ENCODE peak calls at places on chromosomes 7 and 10, in eight cellular contexts. O, L, J, E, Y, D, P and V are unnamed samples.

GRCh38 chr7:154984601-154985188 is 18.2 kb downstream of the PAXIP1 start:
- DNase-seq in D (no peak), P (no peak), O (no peak), J (peak; percentile 67), E (no peak), Y (no peak), L (no peak), V (no peak)

GRCh38 chr10:43785252-43785651 is 136.6 kb upstream of the ZNF32 start:
- DNase-seq in J (no peak), P (no peak), O (no peak), E (no peak), D (no peak), Y (no peak), L (no peak), V (no peak)

GRCh38 chr7:4216016-4216415 is 466.1 kb upstream of the FOXK1 start:
- DNase-seq in Y (no peak), L (no peak), D (no peak), J (no peak), P (peak; percentile 64), O (no peak), E (no peak), V (no peak)

GRCh38 chr10:27104919-27105318 is 4.6 kb upstream of the ANKRD26 start:
- DNase-seq in L (no peak), P (no peak), D (no peak), J (no peak), E (no peak), O (no peak), Y (no peak), V (no peak)

GRCh38 chr10:133525444-133525843 is 1.7 kb upstream of the CYP2E1 start:
- DNase-seq in L (no peak), P (peak; percentile 28), E (no peak), Y (no peak), O (no peak), D (no peak), J (no peak), V (no peak)

GRCh38 chr10:131310904-131311660 is 439 bp downstream of the TCERG1L start:
- DNase-seq in J (no peak), O (no peak), L (no peak), Y (peak; percentile 61), P (peak; percentile 79), E (no peak), D (no peak), V (no peak)

GRCh38 chr7:142362349-142362748 is 104.5 kb upstream of the PRSS58 start:
- DNase-seq in P (no peak), L (no peak), Y (no peak), J (no peak), O (no peak), D (no peak), E (no peak), V (no peak)

GRCh38 chr7:16114071-16114470 is 307.3 kb downstream of the CRPPA start:
- DNase-seq in P (no peak), O (no peak), E (no peak), J (no peak), L (no peak), Y (no peak), D (no peak), V (no peak)

GRCh38 chr10:115875172-115875571 is 397.8 kb downstream of the GFRA1 start:
- DNase-seq in P (no peak), E (no peak), D (no peak), L (no peak), J (no peak), O (no peak), Y (no peak), V (no peak)

GRCh38 chr10:44932338-44933116 is 21.4 kb downstream of the TMEM72 start:
- DNase-seq in L (peak; percentile 93), O (peak; percentile 93), D (peak; percentile 53), J (peak; percentile 79), P (peak; percentile 91), Y (peak; percentile 99), E (peak; percentile 93), V (peak; percentile 96)

GRCh38 chr10:69439813-69440506 is 11.3 kb upstream of the TSPAN15 start:
- DNase-seq in D (no peak), L (peak; percentile 65), Y (no peak), E (no peak), P (no peak), O (peak; percentile 57), J (no peak), V (peak; percentile 64)

GRCh38 chr10:34049887-34050286 is 715.4 kb upstream of the NRP1 start:
- DNase-seq in L (no peak), O (no peak), Y (no peak), E (no peak), P (no peak), J (no peak), D (no peak), V (no peak)

GRCh38 chr7:74452748-74453320 is 872 bp upstream of the GTF2IRD1 start:
- DNase-seq in O (peak; percentile 63), D (no peak), P (no peak), E (no peak), J (peak; percentile 83), L (peak; percentile 88), Y (no peak), V (no peak)

GRCh38 chr10:81680374-81680773 is 194.6 kb upstream of the NRG3 start:
- DNase-seq in O (no peak), E (no peak), Y (no peak), J (no peak), D (no peak), L (no peak), P (no peak), V (no peak)

GRCh38 chr10:14372616-14373015 is 41.9 kb upstream of the FRMD4A start:
- DNase-seq in Y (no peak), P (no peak), L (no peak), E (no peak), O (no peak), D (no peak), J (no peak), V (no peak)

GRCh38 chr7:133837248-133837647 is 289.9 kb upstream of the LRGUK start:
- DNase-seq in O (no peak), P (no peak), Y (no peak), D (no peak), J (peak; percentile 57), E (no peak), L (no peak), V (no peak)

GRCh38 chr7:39709768-39710291 is 86.5 kb downstream of the RALA start:
- DNase-seq in E (no peak), O (no peak), L (peak; percentile 67), J (no peak), D (peak; percentile 13), Y (no peak), P (no peak), V (no peak)

GRCh38 chr7:110308791-110309190 is 782.1 kb upstream of the LRRN3 start:
- DNase-seq in E (no peak), Y (no peak), L (no peak), P (no peak), O (no peak), J (no peak), D (no peak), V (no peak)

GRCh38 chr7:51949726-51950644 is 633.4 kb upstream of the COBL start:
- DNase-seq in E (no peak), J (peak; percentile 28), L (no peak), Y (peak; percentile 62), P (no peak), D (no peak), O (no peak), V (no peak)

GRCh38 chr10:9243861-9244515 is 1189.5 kb downstream of the GATA3 start:
- DNase-seq in L (no peak), E (no peak), J (no peak), Y (no peak), O (no peak), D (no peak), P (no peak), V (no peak)

GRCh38 chr7:47647213-47647985 is 65.5 kb upstream of the TNS3 start:
- DNase-seq in L (no peak), Y (no peak), O (no peak), J (no peak), P (no peak), E (no peak), D (no peak), V (no peak)
- TF ChIP-seq EP300 in L (no peak), Y (no peak), O (no peak), J (no peak), P (no peak), E (no peak), D (no peak), V (no peak)

GRCh38 chr10:59333731-59334130 is 28.6 kb downstream of the FAM13C start:
- DNase-seq in Y (no peak), L (no peak), D (no peak), J (no peak), P (no peak), O (no peak), E (no peak), V (no peak)

GRCh38 chr10:59337254-59337653 is 25.1 kb downstream of the FAM13C start:
- DNase-seq in O (peak; percentile 32), P (no peak), D (no peak), L (peak; percentile 71), J (no peak), E (no peak), Y (no peak), V (peak; percentile 28)

GRCh38 chr10:59340279-59340678 is 22.1 kb downstream of the FAM13C start:
- DNase-seq in Y (no peak), P (no peak), O (no peak), L (no peak), D (no peak), J (no peak), E (no peak), V (no peak)

GRCh38 chr10:59335497-59335896 is 26.9 kb downstream of the FAM13C start:
- DNase-seq in J (no peak), D (no peak), L (no peak), Y (no peak), E (no peak), O (no peak), P (no peak), V (no peak)

GRCh38 chr10:59336632-59337031 is 25.7 kb downstream of the FAM13C start:
- DNase-seq in L (no peak), P (no peak), J (no peak), O (no peak), E (no peak), D (no peak), Y (no peak), V (no peak)
- H3K27ac ChIP-seq in L (peak overlapping the region; percentile 60), P (no peak overlapping the region), J (peak overlapping the region; percentile 86), O (peak overlapping the region; percentile 22), E (peak overlapping the region; percentile 57), D (no peak overlapping the region), Y (no peak overlapping the region), V (peak overlapping the region; percentile 46)

GRCh38 chr10:89644967-89645741 is at the start of gene PANK1:
- DNase-seq in E (peak; percentile 92), J (peak; percentile 85), D (peak; percentile 34), L (peak; percentile 86), P (peak; percentile 92), Y (peak; percentile 88), O (peak; percentile 80), V (peak; percentile 78)
- TF ChIP-seq POLR2AphosphoS5 in E (peak; percentile 56), J (no peak), D (no peak), L (no peak), P (peak; percentile 48), Y (peak; percentile 54), O (no peak), V (peak; percentile 25)

DNA sequence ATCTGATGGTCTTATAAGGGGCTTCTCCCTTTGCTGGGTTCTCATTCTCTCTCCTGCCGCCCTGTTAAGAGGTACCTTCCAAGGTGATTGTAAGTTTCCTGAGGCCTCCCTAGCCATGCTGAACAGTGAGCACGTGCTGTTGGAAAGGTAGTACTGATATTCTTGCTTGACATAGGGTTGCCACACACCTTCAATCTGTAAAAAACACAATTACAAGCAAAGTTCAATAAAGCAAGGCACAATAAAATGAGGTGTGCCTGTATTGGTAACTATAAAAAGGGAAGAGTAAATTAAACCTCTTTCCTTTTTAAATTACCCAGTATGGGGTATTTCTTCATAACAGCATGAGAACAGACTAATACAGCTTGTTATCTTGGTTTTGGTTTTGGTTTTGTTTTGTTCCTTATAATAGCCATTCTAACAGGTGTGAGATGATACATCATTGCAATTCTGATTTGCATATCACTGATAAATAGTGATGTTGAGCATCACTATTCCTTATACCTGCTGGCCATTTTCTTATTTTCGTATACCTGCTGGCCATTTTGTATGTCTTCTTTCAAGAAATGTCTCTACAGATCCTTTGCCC is 164.9 kb upstream of the TRIM24 start:
- DNase-seq in Y (no peak), J (no peak), E (no peak), O (peak; percentile 15), L (no peak), P (no peak), D (no peak), V (no peak)
- TF ChIP-seq EP300 in Y (no peak), J (no peak), E (no peak), O (no peak), L (no peak), P (no peak), D (no peak), V (no peak)